ENCODE peak calls at places on chromosomes 7 and 10, in nine cellular contexts. U is stimulated activated CD4-positive, alpha-beta T cell treated with anti-CD3 and anti-CD28 coated beads, Interleukin-15, amount 100 ng/mL, for 24 hours; K is activated T-cell treated with anti-CD3 and anti-CD28 coated beads, Interleukin-2, amount 50 U/mL, for 72 hours; T is Kasumi-1; B is anterior cingulate cortex; L is astrocyte of the hippocampus; Y is GDM1; V is Peyer's patch; I is choroid plexus epithelial cell. H is an unnamed sample.

GRCh38 chr10:121674885-121675284 is 76.6 kb upstream of the FGFR2 start:
- DNase-seq in U (no peak), K (no peak), T (no peak), B (no peak), L (no peak), Y (no peak), V (no peak), I (no peak), H (no peak)

GRCh38 chr10:86673827-86674581 is 5.7 kb downstream of the LDB3 start:
- DNase-seq in U (no peak), K (no peak), T (no peak), B (peak), L (no peak), Y (no peak), V (no peak), I (no peak), H (no peak)

GRCh38 chr7:100577103-100577502 is 3.4 kb upstream of the SAP25 start:
- DNase-seq in U (no peak), K (no peak), T (no peak), B (no peak), L (no peak), Y (no peak), V (no peak), I (no peak), H (no peak)

GRCh38 chr7:16791895-16792294 is 12.9 kb downstream of the AGR2 start:
- DNase-seq in U (no peak), K (no peak), T (no peak), B (no peak), L (no peak), Y (no peak), V (peak), I (no peak), H (no peak)

GRCh38 chr10:103262229-103262628 is 14.7 kb upstream of the INA start:
- DNase-seq in U (peak), K (no peak), T (no peak), B (no peak), L (no peak), Y (no peak), V (no peak), I (no peak), H (no peak)

GRCh38 chr10:74153123-74153522 is 2.1 kb downstream of the ADK start:
- DNase-seq in U (no peak), K (no peak), T (peak), B (no peak), L (peak), Y (no peak), V (no peak), I (peak), H (peak)

GRCh38 chr10:58335306-58336005 is 650 bp downstream of the UBE2D1 start:
- DNase-seq in U (peak), K (peak), T (no peak), B (peak), L (peak), Y (no peak), V (peak), I (peak), H (peak)

GRCh38 chr7:17557305-17557704 is 258.9 kb downstream of the AHR start:
- DNase-seq in U (no peak), K (no peak), T (no peak), B (no peak), L (no peak), Y (no peak), V (no peak), I (no peak), H (no peak)

GRCh38 chr7:43872401-43873165 is 3.3 kb upstream of the MRPS24 start:
- DNase-seq in U (no peak), K (no peak), T (no peak), B (no peak), L (peak), Y (no peak), V (peak), I (peak), H (peak)

GRCh38 chr10:69800109-69800508 is 1.6 kb upstream of the COL13A1 start:
- DNase-seq in U (peak), K (no peak), T (peak), B (no peak), L (peak), Y (no peak), V (peak), I (peak), H (peak)

GRCh38 chr7:13099197-13099795 is 411.9 kb downstream of the ARL4A start:
- DNase-seq in U (no peak), K (peak), T (no peak), B (no peak), L (peak), Y (no peak), V (no peak), I (no peak), H (peak)

GRCh38 chr10:49071221-49071761 is 44.0 kb downstream of the VSTM4 start:
- DNase-seq in U (no peak), K (no peak), T (no peak), B (no peak), L (peak), Y (no peak), V (no peak), I (peak), H (no peak)

GRCh38 chr10:131116216-131117005 is 195.1 kb downstream of the TCERG1L start:
- DNase-seq in U (no peak), K (no peak), T (no peak), B (no peak), L (no peak), Y (no peak), V (no peak), I (no peak), H (no peak)

GRCh38 chr10:130470973-130471372 is 334.8 kb downstream of the GLRX3 start:
- DNase-seq in U (no peak), K (no peak), T (no peak), B (no peak), L (no peak), Y (no peak), V (no peak), I (no peak), H (no peak)

GRCh38 chr10:131548176-131548575 is 236.7 kb upstream of the TCERG1L start:
- DNase-seq in U (no peak), K (no peak), T (no peak), B (no peak), L (no peak), Y (no peak), V (no peak), I (no peak), H (no peak)